ENCODE peak calls at places on chromosome 21, in eight cellular contexts. One of them, this sample, is unnamed.
A peak's percentile ranks its signal among the peaks of the same experiment; 100 is the strongest.

GRCh38 chr21:36229181-36229580 is 72.6 kb downstream of the DOP1B start:
- DNase-seq in body of pancreas: no peak
- DNase-seq in dorsolateral prefrontal cortex: no peak
- DNase-seq in astrocyte of the spinal cord: no peak
- DNase-seq in tibial nerve: no peak
- DNase-seq in hepatocyte: no peak
- DNase-seq in neural progenitor cell: no peak
- DNase-seq in stomach: no peak
- DNase-seq in this sample: no peak

GRCh38 chr21:17343055-17343454 is 169.8 kb upstream of the CXADR start:
- DNase-seq in body of pancreas: no peak
- DNase-seq in dorsolateral prefrontal cortex: no peak
- DNase-seq in astrocyte of the spinal cord: peak; percentile 13
- DNase-seq in tibial nerve: no peak
- DNase-seq in hepatocyte: peak; percentile 14
- DNase-seq in neural progenitor cell: peak; percentile 75
- DNase-seq in stomach: no peak
- DNase-seq in this sample: peak; percentile 11

GRCh38 chr21:25688284-25689035 is 46.2 kb downstream of the ATP5PF start:
- DNase-seq in body of pancreas: no peak
- DNase-seq in dorsolateral prefrontal cortex: no peak
- DNase-seq in astrocyte of the spinal cord: no peak
- DNase-seq in tibial nerve: no peak
- DNase-seq in hepatocyte: no peak
- DNase-seq in neural progenitor cell: no peak
- DNase-seq in stomach: no peak
- DNase-seq in this sample: no peak

GRCh38 chr21:26405735-26406361 is 167.2 kb downstream of the CYYR1 start:
- DNase-seq in body of pancreas: no peak
- DNase-seq in dorsolateral prefrontal cortex: no peak
- DNase-seq in astrocyte of the spinal cord: peak; percentile 85
- DNase-seq in tibial nerve: no peak
- DNase-seq in hepatocyte: peak; percentile 48
- DNase-seq in neural progenitor cell: peak; percentile 31
- DNase-seq in stomach: no peak
- DNase-seq in this sample: no peak

GRCh38 chr21:25563399-25564116 is 43.7 kb downstream of the MRPL39 start:
- DNase-seq in body of pancreas: no peak
- DNase-seq in dorsolateral prefrontal cortex: no peak
- DNase-seq in astrocyte of the spinal cord: peak; percentile 40
- DNase-seq in tibial nerve: no peak
- DNase-seq in hepatocyte: no peak
- DNase-seq in neural progenitor cell: no peak
- DNase-seq in stomach: no peak
- DNase-seq in this sample: no peak

GRCh38 chr21:24197132-24197643 is 1410.1 kb downstream of the MRPL39 start:
- DNase-seq in body of pancreas: no peak
- DNase-seq in dorsolateral prefrontal cortex: no peak
- DNase-seq in astrocyte of the spinal cord: no peak
- DNase-seq in tibial nerve: no peak
- DNase-seq in hepatocyte: no peak
- DNase-seq in neural progenitor cell: no peak
- DNase-seq in stomach: no peak
- DNase-seq in this sample: no peak

GRCh38 chr21:36459098-36459497 is 20.8 kb downstream of the CLDN14 start:
- DNase-seq in body of pancreas: no peak
- DNase-seq in dorsolateral prefrontal cortex: no peak
- DNase-seq in astrocyte of the spinal cord: no peak
- DNase-seq in tibial nerve: no peak
- DNase-seq in hepatocyte: no peak
- DNase-seq in neural progenitor cell: no peak
- DNase-seq in stomach: no peak
- DNase-seq in this sample: no peak

GRCh38 chr21:26072891-26073615 is 97.5 kb downstream of the APP start:
- DNase-seq in body of pancreas: no peak
- DNase-seq in dorsolateral prefrontal cortex: no peak
- DNase-seq in astrocyte of the spinal cord: peak; percentile 83
- DNase-seq in tibial nerve: no peak
- DNase-seq in hepatocyte: no peak
- DNase-seq in neural progenitor cell: no peak
- DNase-seq in stomach: no peak
- DNase-seq in this sample: no peak

GRCh38 chr21:16154961-16155360 is 425.2 kb downstream of the USP25 start:
- DNase-seq in body of pancreas: no peak
- DNase-seq in dorsolateral prefrontal cortex: no peak
- DNase-seq in astrocyte of the spinal cord: no peak
- DNase-seq in tibial nerve: no peak
- DNase-seq in hepatocyte: no peak
- DNase-seq in neural progenitor cell: peak; percentile 22
- DNase-seq in stomach: no peak
- DNase-seq in this sample: no peak

GRCh38 chr21:20997633-20998455 is at the start of gene NCAM2:
- DNase-seq in body of pancreas: peak; percentile 76
- DNase-seq in dorsolateral prefrontal cortex: peak; percentile 17
- DNase-seq in astrocyte of the spinal cord: peak; percentile 80
- DNase-seq in tibial nerve: peak; percentile 33
- DNase-seq in hepatocyte: peak; percentile 89
- DNase-seq in neural progenitor cell: peak; percentile 95
- DNase-seq in stomach: peak; percentile 72
- DNase-seq in this sample: peak; percentile 44

GRCh38 chr21:42862774-42863503 is 16.4 kb downstream of the WDR4 start:
- DNase-seq in body of pancreas: no peak
- DNase-seq in dorsolateral prefrontal cortex: peak; percentile 48
- DNase-seq in astrocyte of the spinal cord: no peak
- DNase-seq in tibial nerve: no peak
- DNase-seq in hepatocyte: peak; percentile 50
- DNase-seq in neural progenitor cell: no peak
- DNase-seq in stomach: peak; percentile 52
- DNase-seq in this sample: no peak

GRCh38 chr21:20045197-20045596 is 953.0 kb upstream of the NCAM2 start:
- DNase-seq in body of pancreas: no peak
- DNase-seq in dorsolateral prefrontal cortex: no peak
- DNase-seq in astrocyte of the spinal cord: no peak
- DNase-seq in tibial nerve: no peak
- DNase-seq in hepatocyte: no peak
- DNase-seq in neural progenitor cell: no peak
- DNase-seq in stomach: no peak
- DNase-seq in this sample: no peak

GRCh38 chr21:25638634-25639166 is 358 bp upstream of the JAM2 start:
- DNase-seq in body of pancreas: no peak
- DNase-seq in dorsolateral prefrontal cortex: no peak
- DNase-seq in astrocyte of the spinal cord: peak; percentile 14
- DNase-seq in tibial nerve: no peak
- DNase-seq in hepatocyte: no peak
- DNase-seq in neural progenitor cell: no peak
- DNase-seq in stomach: no peak
- DNase-seq in this sample: no peak

GRCh38 chr21:28725396-28725795 is 267.3 kb downstream of the LTN1 start:
- DNase-seq in body of pancreas: no peak
- DNase-seq in dorsolateral prefrontal cortex: no peak
- DNase-seq in astrocyte of the spinal cord: no peak
- DNase-seq in tibial nerve: no peak
- DNase-seq in hepatocyte: no peak
- DNase-seq in neural progenitor cell: no peak
- DNase-seq in stomach: no peak
- DNase-seq in this sample: no peak

GRCh38 chr21:28018741-28019669 is 973.7 kb downstream of the LTN1 start:
- DNase-seq in body of pancreas: peak; percentile 43
- DNase-seq in dorsolateral prefrontal cortex: peak; percentile 15
- DNase-seq in astrocyte of the spinal cord: no peak
- DNase-seq in tibial nerve: no peak
- DNase-seq in hepatocyte: peak; percentile 12
- DNase-seq in neural progenitor cell: no peak
- DNase-seq in stomach: no peak
- DNase-seq in this sample: no peak

GRCh38 chr21:44083631-44084291 is 23.4 kb upstream of the PWP2 start:
- DNase-seq in body of pancreas: no peak
- DNase-seq in dorsolateral prefrontal cortex: no peak
- DNase-seq in astrocyte of the spinal cord: no peak
- DNase-seq in tibial nerve: no peak
- DNase-seq in hepatocyte: no peak
- DNase-seq in neural progenitor cell: no peak
- DNase-seq in stomach: peak; percentile 53
- DNase-seq in this sample: no peak

GRCh38 chr21:26842976-26843911 is 2.0 kb downstream of the ADAMTS1 start:
- DNase-seq in body of pancreas: peak; percentile 91
- DNase-seq in dorsolateral prefrontal cortex: peak; percentile 76
- DNase-seq in astrocyte of the spinal cord: peak; percentile 97
- DNase-seq in tibial nerve: peak; percentile 94
- DNase-seq in hepatocyte: peak; percentile 95
- DNase-seq in neural progenitor cell: peak; percentile 81
- DNase-seq in stomach: peak; percentile 87
- DNase-seq in this sample: peak; percentile 76

GRCh38 chr21:24118738-24119470 is 1488.4 kb downstream of the MRPL39 start:
- DNase-seq in body of pancreas: no peak
- DNase-seq in dorsolateral prefrontal cortex: no peak
- DNase-seq in astrocyte of the spinal cord: peak; percentile 19
- DNase-seq in tibial nerve: no peak
- DNase-seq in hepatocyte: no peak
- DNase-seq in neural progenitor cell: no peak
- DNase-seq in stomach: no peak
- DNase-seq in this sample: no peak

GRCh38 chr21:36377391-36377842 is 7.8 kb upstream of the CHAF1B start:
- DNase-seq in body of pancreas: peak; percentile 59
- DNase-seq in dorsolateral prefrontal cortex: no peak
- DNase-seq in astrocyte of the spinal cord: no peak
- DNase-seq in tibial nerve: no peak
- DNase-seq in hepatocyte: peak; percentile 8
- DNase-seq in neural progenitor cell: no peak
- DNase-seq in stomach: no peak
- DNase-seq in this sample: no peak

GRCh38 chr21:27648560-27648959 is 681.7 kb upstream of the ADAMTS5 start:
- DNase-seq in body of pancreas: no peak
- DNase-seq in dorsolateral prefrontal cortex: no peak
- DNase-seq in astrocyte of the spinal cord: peak; percentile 89
- DNase-seq in tibial nerve: no peak
- DNase-seq in hepatocyte: peak; percentile 18
- DNase-seq in neural progenitor cell: no peak
- DNase-seq in stomach: no peak
- DNase-seq in this sample: no peak

GRCh38 chr21:36491191-36491916 is 11.4 kb upstream of the CLDN14 start:
- DNase-seq in body of pancreas: no peak
- DNase-seq in dorsolateral prefrontal cortex: no peak
- DNase-seq in astrocyte of the spinal cord: peak; percentile 86
- DNase-seq in tibial nerve: no peak
- DNase-seq in hepatocyte: peak; percentile 26
- DNase-seq in neural progenitor cell: peak; percentile 26
- DNase-seq in stomach: no peak
- DNase-seq in this sample: no peak

GRCh38 chr21:39077816-39078215 is 105.4 kb downstream of the PSMG1 start:
- DNase-seq in body of pancreas: no peak
- DNase-seq in dorsolateral prefrontal cortex: no peak
- DNase-seq in astrocyte of the spinal cord: no peak
- DNase-seq in tibial nerve: no peak
- DNase-seq in hepatocyte: no peak
- DNase-seq in neural progenitor cell: no peak
- DNase-seq in stomach: no peak
- DNase-seq in this sample: no peak
- H3K4me3 ChIP-seq in body of pancreas: no peak overlapping the region
- H3K4me3 ChIP-seq in dorsolateral prefrontal cortex: no peak overlapping the region
- H3K4me3 ChIP-seq in astrocyte of the spinal cord: no peak overlapping the region
- H3K4me3 ChIP-seq in tibial nerve: no peak overlapping the region
- H3K4me3 ChIP-seq in hepatocyte: no peak overlapping the region
- H3K4me3 ChIP-seq in neural progenitor cell: no peak overlapping the region
- H3K4me3 ChIP-seq in stomach: no peak overlapping the region
- H3K4me3 ChIP-seq in this sample: no peak overlapping the region

GRCh38 chr21:45322231-45322959 is 34.7 kb upstream of the POFUT2 start:
- DNase-seq in body of pancreas: peak; percentile 8
- DNase-seq in dorsolateral prefrontal cortex: no peak
- DNase-seq in astrocyte of the spinal cord: no peak
- DNase-seq in tibial nerve: no peak
- DNase-seq in hepatocyte: no peak
- DNase-seq in neural progenitor cell: no peak
- DNase-seq in stomach: no peak
- DNase-seq in this sample: no peak
- TF ChIP-seq CTCF in body of pancreas: no peak
- TF ChIP-seq CTCF in dorsolateral prefrontal cortex: no peak
- TF ChIP-seq CTCF in astrocyte of the spinal cord: no peak
- TF ChIP-seq CTCF in tibial nerve: no peak
- TF ChIP-seq CTCF in hepatocyte: no peak
- TF ChIP-seq CTCF in neural progenitor cell: no peak
- TF ChIP-seq CTCF in stomach: no peak
- TF ChIP-seq CTCF in this sample: no peak

GRCh38 chr21:31552826-31553225 is 106.7 kb upstream of the SOD1 start:
- DNase-seq in body of pancreas: no peak
- DNase-seq in dorsolateral prefrontal cortex: no peak
- DNase-seq in astrocyte of the spinal cord: no peak
- DNase-seq in tibial nerve: no peak
- DNase-seq in hepatocyte: no peak
- DNase-seq in neural progenitor cell: no peak
- DNase-seq in stomach: no peak
- DNase-seq in this sample: no peak

GRCh38 chr21:31553461-31553860 is 106.0 kb upstream of the SOD1 start:
- DNase-seq in body of pancreas: no peak
- DNase-seq in dorsolateral prefrontal cortex: no peak
- DNase-seq in astrocyte of the spinal cord: no peak
- DNase-seq in tibial nerve: no peak
- DNase-seq in hepatocyte: no peak
- DNase-seq in neural progenitor cell: no peak
- DNase-seq in stomach: no peak
- DNase-seq in this sample: no peak

GRCh38 chr21:31555741-31556191 is 103.7 kb upstream of the SOD1 start:
- DNase-seq in body of pancreas: no peak
- DNase-seq in dorsolateral prefrontal cortex: no peak
- DNase-seq in astrocyte of the spinal cord: no peak
- DNase-seq in tibial nerve: no peak
- DNase-seq in hepatocyte: no peak
- DNase-seq in neural progenitor cell: peak; percentile 91
- DNase-seq in stomach: no peak
- DNase-seq in this sample: no peak

GRCh38 chr21:31554511-31555022 is 104.9 kb upstream of the SOD1 start:
- DNase-seq in body of pancreas: no peak
- DNase-seq in dorsolateral prefrontal cortex: no peak
- DNase-seq in astrocyte of the spinal cord: peak; percentile 63
- DNase-seq in tibial nerve: no peak
- DNase-seq in hepatocyte: no peak
- DNase-seq in neural progenitor cell: peak; percentile 71
- DNase-seq in stomach: no peak
- DNase-seq in this sample: no peak

DNA sequence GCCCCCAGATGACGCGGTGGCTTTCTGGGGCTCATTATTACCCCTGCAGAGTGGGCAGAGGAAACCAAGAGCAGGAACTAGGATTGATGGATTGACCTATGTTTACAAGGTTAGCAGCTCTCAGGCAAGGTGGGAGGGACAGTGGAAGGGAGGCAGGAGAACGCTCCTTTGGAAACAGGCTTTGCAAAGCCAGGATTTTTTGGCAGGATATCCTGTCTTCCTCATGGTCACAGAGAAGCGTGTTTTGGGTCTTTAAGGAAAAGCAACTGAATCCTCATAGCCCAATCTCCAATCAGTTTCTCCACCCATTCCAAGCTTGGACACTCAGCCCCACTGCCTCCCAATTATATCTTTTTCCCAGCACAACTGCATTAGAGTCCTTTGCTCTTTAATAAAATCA is 105.6 kb upstream of the SOD1 start:
- DNase-seq in body of pancreas: no peak
- DNase-seq in dorsolateral prefrontal cortex: no peak
- DNase-seq in astrocyte of the spinal cord: no peak
- DNase-seq in tibial nerve: no peak
- DNase-seq in hepatocyte: no peak
- DNase-seq in neural progenitor cell: no peak
- DNase-seq in stomach: no peak
- DNase-seq in this sample: no peak
- H3K4me3 ChIP-seq in body of pancreas: no peak overlapping the region
- H3K4me3 ChIP-seq in dorsolateral prefrontal cortex: no peak overlapping the region
- H3K4me3 ChIP-seq in astrocyte of the spinal cord: no peak overlapping the region
- H3K4me3 ChIP-seq in tibial nerve: no peak overlapping the region
- H3K4me3 ChIP-seq in hepatocyte: no peak overlapping the region
- H3K4me3 ChIP-seq in neural progenitor cell: peak overlapping the region; percentile 14
- H3K4me3 ChIP-seq in stomach: no peak overlapping the region
- H3K4me3 ChIP-seq in this sample: no peak overlapping the region

GRCh38 chr21:37642493-37642892 is 273.8 kb downstream of the KCNJ6 start:
- DNase-seq in body of pancreas: no peak
- DNase-seq in dorsolateral prefrontal cortex: no peak
- DNase-seq in astrocyte of the spinal cord: no peak
- DNase-seq in tibial nerve: no peak
- DNase-seq in hepatocyte: peak; percentile 44
- DNase-seq in neural progenitor cell: peak; percentile 78
- DNase-seq in stomach: no peak
- DNase-seq in this sample: no peak
- TF ChIP-seq CTCF in body of pancreas: peak; percentile 50
- TF ChIP-seq CTCF in dorsolateral prefrontal cortex: no peak
- TF ChIP-seq CTCF in astrocyte of the spinal cord: peak; percentile 10
- TF ChIP-seq CTCF in tibial nerve: no peak
- TF ChIP-seq CTCF in hepatocyte: peak; percentile 42
- TF ChIP-seq CTCF in neural progenitor cell: peak; percentile 69
- TF ChIP-seq CTCF in stomach: peak; percentile 34
- TF ChIP-seq CTCF in this sample: peak; percentile 57

This sample was measured in LNCaP clone FGC.